ENCODE peak calls at places on chromosomes 12 and 14, in ten cellular contexts. M is K562, K is GM23248, Y is mesendoderm, V is astrocyte, U is IMR-90, E is neuronal stem cell, G is SK-N-SH, O is fibroblast of lung, J is MM.1S. P is an unnamed sample.

GRCh38 chr12:92421701-92422100 is 276.1 kb upstream of the BTG1 start:
- DNase-seq in M (no peak), V (peak), J (no peak), K (peak), U (peak), Y (no peak), O (peak), G (no peak), E (no peak), P (no peak)

GRCh38 chr12:110170535-110171185 is 46.5 kb downstream of the IFT81 start:
- DNase-seq in E (no peak), V (peak), G (no peak), J (no peak), Y (no peak), O (no peak), K (no peak), M (no peak), U (no peak), P (no peak)

GRCh38 chr12:56061982-56062381 is 18.0 kb upstream of the ERBB3 start:
- DNase-seq in K (no peak), M (no peak), E (no peak), V (no peak), O (no peak), G (no peak), Y (no peak), U (no peak), J (no peak), P (no peak)

GRCh38 chr12:116152268-116152667 is 125.2 kb downstream of the MED13L start:
- DNase-seq in G (no peak), E (no peak), M (no peak), O (peak), U (peak), K (peak), J (no peak), V (peak), Y (no peak), P (no peak)

GRCh38 chr14:85415015-85415712 is 114.8 kb upstream of the FLRT2 start:
- DNase-seq in E (no peak), V (peak), M (no peak), J (no peak), Y (peak), U (peak), G (no peak), O (peak), K (peak), P (peak)

GRCh38 chr14:77663289-77663688 is 44.5 kb downstream of the ALKBH1 start:
- DNase-seq in K (peak), G (no peak), M (no peak), J (no peak), O (no peak), Y (peak), V (peak), U (peak), E (no peak), P (peak)

GRCh38 chr12:111455448-111456320 is 50.0 kb downstream of the SH2B3 start:
- DNase-seq in J (no peak), V (peak), G (no peak), K (peak), Y (peak), M (no peak), O (peak), U (peak), E (no peak), P (no peak)

GRCh38 chr14:65361920-65362319 is 50.6 kb upstream of the FUT8 start:
- DNase-seq in G (no peak), M (no peak), Y (no peak), J (no peak), O (peak), K (peak), U (peak), E (no peak), V (peak), P (no peak)

GRCh38 chr14:98897605-98898309 is 374.2 kb downstream of the BCL11B start:
- DNase-seq in O (no peak), K (no peak), E (no peak), U (no peak), J (no peak), M (no peak), Y (no peak), V (no peak), G (no peak), P (no peak)

GRCh38 chr12:14635776-14636175 is 60.6 kb downstream of the GUCY2C start:
- DNase-seq in V (peak), E (no peak), G (no peak), M (no peak), O (no peak), J (no peak), K (peak), U (no peak), Y (no peak), P (no peak)

GRCh38 chr12:46153267-46153872 is 115.5 kb downstream of the SLC38A1 start:
- DNase-seq in V (peak), K (peak), Y (peak), M (peak), E (no peak), J (peak), G (peak), O (peak), U (peak), P (no peak)

GRCh38 chr12:86523844-86524243 is 267.7 kb upstream of the MGAT4C start:
- DNase-seq in G (no peak), M (no peak), Y (no peak), V (no peak), U (no peak), O (no peak), K (no peak), E (no peak), J (no peak), P (no peak)

GRCh38 chr14:76331328-76332011 is 44.5 kb upstream of the ESRRB start:
- DNase-seq in V (no peak), Y (no peak), O (no peak), E (no peak), U (no peak), M (no peak), G (no peak), K (no peak), J (no peak), P (no peak)

GRCh38 chr14:68424443-68425172 is 368.3 kb downstream of the ZFP36L1 start:
- DNase-seq in E (no peak), O (no peak), G (no peak), J (no peak), U (no peak), Y (no peak), M (no peak), V (no peak), K (no peak), P (no peak)

GRCh38 chr12:121005346-121005815 is 10.9 kb downstream of the C12orf43 start:
- DNase-seq in M (peak), E (peak), J (peak), V (no peak), O (peak), Y (peak), K (peak), U (peak), G (peak), P (no peak)

GRCh38 chr14:72404998-72405397 is 472.8 kb downstream of the RGS6 start:
- DNase-seq in J (no peak), U (no peak), V (no peak), G (no peak), M (no peak), K (no peak), E (no peak), Y (peak), O (no peak), P (no peak)

GRCh38 chr14:53571990-53572389 is 384.6 kb downstream of the BMP4 start:
- DNase-seq in M (no peak), U (peak), E (no peak), J (no peak), K (no peak), O (peak), V (no peak), G (peak), Y (peak), P (no peak)

GRCh38 chr14:69749956-69750355 is 17.0 kb upstream of the SRSF5 start:
- DNase-seq in E (no peak), G (no peak), K (no peak), U (no peak), O (no peak), V (no peak), Y (no peak), M (no peak), J (no peak), P (no peak)

GRCh38 chr14:36367985-36368774 is 47.7 kb upstream of the MBIP start:
- DNase-seq in G (no peak), O (no peak), U (no peak), J (no peak), E (no peak), Y (no peak), M (no peak), V (no peak), K (no peak), P (no peak)

GRCh38 chr14:99664636-99665273 is 19.3 kb upstream of the CYP46A1 start:
- DNase-seq in G (no peak), J (no peak), O (no peak), Y (no peak), V (no peak), M (no peak), E (no peak), U (no peak), K (no peak), P (no peak)

GRCh38 chr12:32595251-32595650 is 83.8 kb upstream of the DNM1L start:
- DNase-seq in O (peak), Y (no peak), J (no peak), M (no peak), V (peak), K (no peak), G (no peak), E (no peak), U (peak), P (peak)

GRCh38 chr14:80491131-80491530 is 279.8 kb upstream of the DIO2 start:
- DNase-seq in M (no peak), U (peak), J (peak), O (peak), Y (peak), V (peak), K (peak), G (no peak), E (no peak), P (no peak)

GRCh38 chr14:22660654-22661053 is 16.5 kb upstream of the OR6J1 start:
- DNase-seq in E (no peak), G (no peak), V (no peak), Y (no peak), J (no peak), O (no peak), K (no peak), M (no peak), U (no peak), P (no peak)

GRCh38 chr14:71169861-71170260 is 262.6 kb downstream of the PCNX1 start:
- DNase-seq in U (no peak), M (no peak), J (no peak), Y (no peak), K (no peak), O (no peak), V (no peak), G (no peak), E (no peak), P (no peak)

GRCh38 chr14:55349565-55349964 is 62.1 kb downstream of the ATG14 start:
- DNase-seq in K (no peak), Y (no peak), U (no peak), O (no peak), G (no peak), J (no peak), M (no peak), E (no peak), V (no peak), P (no peak)
- H3K4me2 ChIP-seq in K (no peak), Y (no peak), U (no peak), O (no peak), G (no peak), J (no peak), M (no peak), E (no peak), V (no peak), P (peak)

DNA sequence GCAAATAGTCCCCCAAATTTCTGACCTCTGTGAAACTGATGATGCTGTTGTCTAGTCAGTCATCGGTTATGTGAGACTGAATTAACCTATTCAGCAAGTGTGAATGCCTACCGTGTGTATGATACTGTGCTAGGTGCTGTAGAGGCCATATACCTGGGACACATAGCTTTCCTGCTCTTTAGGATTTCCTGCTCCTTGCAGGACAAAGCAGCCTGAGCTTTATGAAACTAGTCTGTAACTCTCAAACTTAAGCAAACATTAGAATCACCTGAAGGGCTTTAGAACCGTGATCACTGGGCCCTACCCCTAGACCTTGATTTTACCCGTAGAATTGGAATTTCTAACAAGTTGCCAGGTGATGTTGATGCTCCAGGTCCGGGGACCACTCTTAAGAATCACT is 6.9 kb downstream of the MARK3 start:
- DNase-seq in J (no peak), E (no peak), V (no peak), G (no peak), K (no peak), Y (no peak), M (no peak), O (no peak), U (no peak), P (no peak)
- H3K9ac ChIP-seq in J (no peak), E (no peak), V (no peak), G (no peak), K (no peak), Y (no peak), M (no peak), O (no peak), U (no peak), P (no peak)

GRCh38 chr14:24875203-24875840 is 174.6 kb downstream of the STXBP6 start:
- DNase-seq in V (no peak), M (no peak), Y (no peak), E (no peak), O (no peak), G (no peak), U (peak), K (peak), J (no peak), P (no peak)
- H3K4me2 ChIP-seq in V (no peak), M (no peak), Y (no peak), E (no peak), O (no peak), G (no peak), U (no peak), K (peak), J (no peak), P (no peak)

DNA sequence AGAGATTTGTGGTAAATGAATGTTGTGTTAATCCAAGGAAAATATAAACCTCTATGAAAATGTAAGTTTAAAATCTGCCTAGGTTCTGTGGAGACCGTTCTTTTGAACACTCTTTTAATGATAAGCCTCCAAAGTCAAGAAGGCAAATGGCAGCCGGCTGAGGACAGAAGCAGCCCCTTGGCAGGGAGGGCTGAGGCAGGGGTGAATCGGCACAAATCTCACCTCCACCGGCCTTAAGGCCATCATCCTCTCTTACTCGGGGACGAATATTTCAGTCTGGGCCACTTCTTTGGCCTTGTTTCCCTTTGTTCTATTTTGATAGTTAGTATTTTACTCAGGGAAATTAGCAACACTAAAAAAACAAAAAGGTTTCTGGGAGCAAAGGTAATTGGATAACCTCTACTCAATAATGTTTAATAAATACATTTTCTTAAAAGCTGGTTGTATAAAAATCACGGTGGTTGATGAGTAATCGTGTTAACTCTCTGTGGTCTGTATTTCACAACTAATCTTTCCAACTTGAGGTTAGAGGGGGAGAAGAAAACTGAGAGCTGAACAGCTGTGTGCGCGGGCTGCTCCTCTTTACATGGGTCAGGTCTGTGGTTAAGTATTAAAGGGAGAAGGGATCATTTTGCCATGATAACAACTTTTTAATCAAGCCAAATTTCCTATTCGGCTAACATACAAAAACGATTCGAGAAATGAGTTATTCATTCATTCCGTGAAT is 18.6 kb downstream of the LGMN start:
- DNase-seq in J (no peak), U (peak), V (peak), K (peak), G (no peak), M (no peak), E (no peak), Y (no peak), O (peak), P (peak)
- H3K9ac ChIP-seq in J (no peak), U (no peak), V (peak), K (no peak), G (no peak), M (no peak), E (no peak), Y (no peak), O (no peak), P (no peak)

GRCh38 chr12:11164384-11164783 is 6.6 kb upstream of the SMIM10L1 start:
- DNase-seq in V (no peak), K (no peak), O (no peak), M (no peak), J (no peak), U (peak), E (no peak), G (no peak), Y (no peak), P (no peak)
- H3K4me2 ChIP-seq in V (no peak), K (no peak), O (no peak), M (no peak), J (no peak), U (no peak), E (no peak), G (no peak), Y (no peak), P (no peak)

GRCh38 chr14:20866194-20866593 is 25.0 kb upstream of the RNASE3 start:
- DNase-seq in J (no peak), O (no peak), E (no peak), Y (no peak), G (no peak), V (no peak), K (no peak), U (no peak), M (no peak), P (no peak)
- H3K9ac ChIP-seq in J (no peak), O (no peak), E (no peak), Y (no peak), G (no peak), V (no peak), K (no peak), U (no peak), M (no peak), P (no peak)

GRCh38 chr12:8668441-8668840 is 5.8 kb upstream of the MFAP5 start:
- DNase-seq in V (no peak), J (no peak), K (no peak), Y (no peak), U (no peak), E (no peak), O (no peak), M (no peak), G (no peak), P (no peak)
- H3K4me2 ChIP-seq in V (no peak), J (no peak), K (no peak), Y (no peak), U (no peak), E (no peak), O (no peak), M (no peak), G (no peak), P (no peak)

GRCh38 chr14:54804720-54805060 is 97.9 kb downstream of the GCH1 start:
- DNase-seq in J (no peak), O (no peak), K (no peak), V (no peak), U (no peak), M (no peak), E (no peak), G (no peak), Y (no peak), P (peak)
- H3K9ac ChIP-seq in J (no peak), O (no peak), K (no peak), V (no peak), U (no peak), M (no peak), E (no peak), G (no peak), Y (no peak), P (no peak)

GRCh38 chr14:101289230-101289690 is 272.0 kb upstream of the DIO3 start:
- DNase-seq in K (no peak), E (no peak), Y (no peak), U (no peak), O (no peak), G (no peak), J (no peak), M (no peak), V (no peak), P (no peak)
- H3K4me2 ChIP-seq in K (no peak), E (no peak), Y (no peak), U (no peak), O (no peak), G (no peak), J (no peak), M (no peak), V (no peak), P (no peak)

GRCh38 chr12:5014269-5014668 is 29.4 kb upstream of the KCNA5 start:
- DNase-seq in G (no peak), Y (no peak), U (peak), K (peak), J (no peak), M (no peak), V (no peak), E (no peak), O (peak), P (no peak)
- H3K9ac ChIP-seq in G (no peak), Y (no peak), U (no peak), K (no peak), J (no peak), M (no peak), V (no peak), E (no peak), O (no peak), P (no peak)

P was measured in keratinocyte.